ENCODE peak calls at places on chromosomes 16 and 17, in five cellular contexts. S is islet precursor cell, U is transverse colon, T is natural killer cell, R is adipocyte. P is an unnamed sample.

GRCh38 chr16:57530531-57531252 is 5.7 kb downstream of the CCDC102A start:
- DNase-seq in S (peak), U (peak), T (no peak), R (no peak), P (no peak)

GRCh38 chr17:55301521-55302406 is 37.0 kb downstream of the HLF start:
- DNase-seq in S (no peak), U (no peak), T (no peak), R (peak), P (no peak)

GRCh38 chr16:11530171-11530940 is 56.4 kb downstream of the LITAF start:
- DNase-seq in S (no peak), U (no peak), T (no peak), R (no peak), P (no peak)

GRCh38 chr17:65334391-65334790 is 197.2 kb downstream of the RGS9 start:
- DNase-seq in S (no peak), U (no peak), T (no peak), R (no peak), P (no peak)

GRCh38 chr16:31453255-31454204 is 5.8 kb upstream of the ARMC5 start:
- DNase-seq in S (peak), U (peak), T (no peak), R (peak), P (no peak)

GRCh38 chr17:57609125-57609877 is 135.8 kb downstream of the CCDC182 start:
- DNase-seq in S (peak), U (no peak), T (no peak), R (no peak), P (no peak)

GRCh38 chr16:12971216-12971615 is 69.8 kb downstream of the SHISA9 start:
- DNase-seq in S (peak), U (no peak), T (no peak), R (peak), P (peak)

GRCh38 chr16:79215289-79215688 is 385.2 kb downstream of the MAF start:
- DNase-seq in S (no peak), U (no peak), T (no peak), R (no peak), P (no peak)

GRCh38 chr16:53085539-53086450 is 31.0 kb downstream of the CHD9 start:
- DNase-seq in S (peak), U (no peak), T (no peak), R (peak), P (no peak)

GRCh38 chr16:57187508-57187854 is 1.4 kb downstream of the RSPRY1 start:
- DNase-seq in S (no peak), U (no peak), T (no peak), R (no peak), P (no peak)

GRCh38 chr17:7883781-7884386 is 4.7 kb upstream of the CHD3 start:
- DNase-seq in S (peak), U (no peak), T (no peak), R (peak), P (no peak)

GRCh38 chr17:61482467-61482866 is 30.2 kb downstream of the TBX4 start:
- DNase-seq in S (peak), U (no peak), T (no peak), R (no peak), P (no peak)

GRCh38 chr17:53796642-53797041 is 26.1 kb upstream of the KIF2B start:
- DNase-seq in S (no peak), U (no peak), T (no peak), R (no peak), P (no peak)

GRCh38 chr17:81991684-81992513 is 14.5 kb downstream of the ASPSCR1 start:
- DNase-seq in S (peak), U (peak), T (no peak), R (peak), P (peak)

GRCh38 chr17:78329263-78330059 is 30.4 kb downstream of the SOCS3 start:
- DNase-seq in S (peak), U (no peak), T (peak), R (peak), P (no peak)

GRCh38 chr16:84555418-84556196 is 51.1 kb upstream of the MEAK7 start:
- DNase-seq in S (peak), U (no peak), T (no peak), R (no peak), P (peak)

GRCh38 chr17:77436058-77436442 is 295.3 kb downstream of the SEC14L1 start:
- DNase-seq in S (peak), U (no peak), T (no peak), R (peak), P (no peak)

GRCh38 chr17:16991349-16992009 is 19.6 kb upstream of the TNFRSF13B start:
- DNase-seq in S (peak), U (peak), T (peak), R (peak), P (peak)

GRCh38 chr16:2149630-2150417 is 1.4 kb downstream of the RAB26 start:
- DNase-seq in S (peak), U (no peak), T (no peak), R (no peak), P (no peak)

GRCh38 chr16:3058173-3059030 is 7.0 kb upstream of the IL32 start:
- DNase-seq in S (peak), U (peak), T (no peak), R (peak), P (peak)

GRCh38 chr17:6096201-6097004 is 26.2 kb downstream of the WSCD1 start:
- DNase-seq in S (no peak), U (no peak), T (no peak), R (no peak), P (no peak)

GRCh38 chr16:57736419-57737281 is 1.1 kb downstream of the KATNB1 start:
- DNase-seq in S (peak), U (peak), T (no peak), R (peak), P (peak)

GRCh38 chr17:9522074-9522473 is 53.5 kb downstream of the STX8 start:
- DNase-seq in S (no peak), U (no peak), T (no peak), R (peak), P (peak)

GRCh38 chr17:80738020-80738380 is 193.4 kb downstream of the RPTOR start:
- DNase-seq in S (peak), U (no peak), T (no peak), R (no peak), P (no peak)

GRCh38 chr17:48068491-48068961 is 20.4 kb downstream of the NFE2L1 start:
- DNase-seq in S (peak), U (no peak), T (no peak), R (peak), P (no peak)

GRCh38 chr16:73065617-73066313 is 17.8 kb upstream of the ZFHX3 start:
- DNase-seq in S (peak), U (peak), T (no peak), R (no peak), P (no peak)

GRCh38 chr16:89044394-89045180 is 49.1 kb upstream of the ACSF3 start:
- DNase-seq in S (no peak), U (no peak), T (no peak), R (no peak), P (no peak)

GRCh38 chr17:58364270-58364942 is 12.4 kb upstream of the SUPT4H1 start:
- DNase-seq in S (peak), U (peak), T (no peak), R (no peak), P (no peak)

GRCh38 chr16:53073053-53073452 is 18.3 kb downstream of the CHD9 start:
- DNase-seq in S (no peak), U (no peak), T (no peak), R (no peak), P (no peak)

GRCh38 chr16:71426069-71426879 is 15.6 kb downstream of the TLE7 start:
- DNase-seq in S (peak), U (peak), T (no peak), R (peak), P (no peak)

GRCh38 chr17:32774286-32775084 is 102.4 kb downstream of the MYO1D start:
- DNase-seq in S (no peak), U (no peak), T (no peak), R (no peak), P (no peak)

GRCh38 chr17:77628035-77628434 is 330.5 kb upstream of the TNRC6C start:
- DNase-seq in S (no peak), U (no peak), T (no peak), R (no peak), P (no peak)

GRCh38 chr17:19739241-19740201 is 8.6 kb downstream of the ALDH3A1 start:
- DNase-seq in S (no peak), U (no peak), T (no peak), R (no peak), P (no peak)

GRCh38 chr17:9389116-9389515 is 186.5 kb downstream of the STX8 start:
- DNase-seq in S (peak), U (no peak), T (no peak), R (peak), P (no peak)

GRCh38 chr17:58318065-58318481 is 10.5 kb downstream of the TSPOAP1 start:
- DNase-seq in S (no peak), U (no peak), T (no peak), R (no peak), P (no peak)

GRCh38 chr17:5618511-5618910 is 34.2 kb upstream of the NLRP1 start:
- DNase-seq in S (no peak), U (no peak), T (no peak), R (peak), P (no peak)

GRCh38 chr17:35017021-35017420 is 36.7 kb downstream of the LIG3 start:
- DNase-seq in S (no peak), U (no peak), T (no peak), R (no peak), P (no peak)

GRCh38 chr17:7098802-7099459 is 15.7 kb downstream of the ASGR2 start:
- DNase-seq in S (no peak), U (no peak), T (no peak), R (no peak), P (no peak)

GRCh38 chr17:64183815-64184397 is 54.0 kb upstream of the ERN1 start:
- DNase-seq in S (peak), U (no peak), T (no peak), R (peak), P (no peak)